ENCODE peak calls at places on chromosomes 7 and 10, in nine cellular contexts. I, D, L, B, N, T, X, S and C are unnamed samples.

GRCh38 chr10:20215547-20216152 is 399.4 kb downstream of the PLXDC2 start:
- DNase-seq in N (no peak), D (no peak), B (no peak), L (peak; percentile 44), T (no peak), X (no peak), I (peak; percentile 64), S (no peak), C (no peak)

GRCh38 chr10:44952779-44953231 is 6.8 kb upstream of the RASSF4 start:
- DNase-seq in I (no peak), X (no peak), S (no peak), T (no peak), L (no peak), B (peak; percentile 34), D (no peak), N (no peak), C (no peak)

GRCh38 chr7:96328016-96328415 is 6.1 kb upstream of the SLC25A13 start:
- DNase-seq in N (peak; percentile 88), S (no peak), T (no peak), D (no peak), I (no peak), B (no peak), X (no peak), L (no peak), C (no peak)

GRCh38 chr10:89332092-89332633 is 4.4 kb downstream of the IFIT3 start:
- DNase-seq in I (no peak), N (peak; percentile 43), S (peak; percentile 58), L (no peak), X (no peak), D (no peak), T (peak; percentile 26), B (no peak), C (no peak)

GRCh38 chr10:71006497-71006896 is 118.1 kb upstream of the PCBD1 start:
- DNase-seq in L (peak; percentile 85), X (no peak), D (no peak), I (no peak), T (no peak), S (no peak), N (no peak), B (no peak), C (no peak)

GRCh38 chr7:44581426-44581906 is 565 bp downstream of the TMED4 start:
- DNase-seq in T (no peak), I (no peak), N (peak; percentile 17), X (peak; percentile 34), B (no peak), L (no peak), D (no peak), S (no peak), C (peak; percentile 42)

GRCh38 chr10:88114368-88114767 is 250.9 kb downstream of the PTEN start:
- DNase-seq in X (no peak), T (peak; percentile 77), N (peak; percentile 39), B (no peak), S (no peak), I (peak; percentile 41), D (peak; percentile 14), L (peak; percentile 45), C (peak; percentile 7)

GRCh38 chr10:75770634-75771081 is 339.2 kb downstream of the LRMDA start:
- DNase-seq in D (no peak), S (peak; percentile 44), I (no peak), N (peak; percentile 64), X (no peak), B (no peak), T (no peak), L (no peak), C (no peak)

GRCh38 chr7:76358053-76358477 is 726 bp downstream of the YWHAG start:
- DNase-seq in T (peak; percentile 56), D (peak; percentile 35), I (peak; percentile 58), N (no peak), L (peak; percentile 68), S (peak; percentile 33), B (peak; percentile 40), X (peak; percentile 32), C (peak; percentile 47)

GRCh38 chr7:113698556-113699220 is 220.1 kb downstream of the PPP1R3A start:
- DNase-seq in I (peak; percentile 11), S (peak; percentile 18), X (no peak), B (no peak), N (peak; percentile 42), D (peak; percentile 8), L (peak; percentile 40), T (peak; percentile 69), C (peak; percentile 69)

GRCh38 chr7:50693475-50693874 is 89.2 kb downstream of the GRB10 start:
- DNase-seq in B (no peak), T (no peak), N (no peak), L (no peak), S (no peak), D (no peak), X (no peak), I (no peak), C (no peak)